ENCODE peak calls at places on chromosomes 3 and 15, in five cellular contexts. U is GM23338, G is Karpas-422, Z is PC-9, F is PC-3. C is an unnamed sample.

GRCh38 chr3:153856932-153857331 is 264.3 kb upstream of the ARHGEF26 start:
- DNase-seq in U (peak; percentile 44), G (no peak), Z (no peak), F (peak; percentile 42), C (peak; percentile 11)

GRCh38 chr3:124627501-124627908 is 102.7 kb upstream of the UMPS start:
- DNase-seq in U (no peak), G (no peak), Z (peak; percentile 39), F (no peak), C (no peak)

GRCh38 chr3:61559108-61559731 is 2.2 kb upstream of the PTPRG start:
- DNase-seq in U (no peak), G (no peak), Z (no peak), F (no peak), C (no peak)

GRCh38 chr3:11618897-11619296 is 24.8 kb downstream of the VGLL4 start:
- DNase-seq in U (no peak), G (no peak), Z (no peak), F (no peak), C (no peak)

GRCh38 chr3:66403268-66403990 is 97.4 kb downstream of the LRIG1 start:
- DNase-seq in U (no peak), G (no peak), Z (no peak), F (no peak), C (no peak)

GRCh38 chr3:197501496-197501878 is 54.3 kb downstream of the BDH1 start:
- DNase-seq in U (peak; percentile 51), G (peak; percentile 80), Z (no peak), F (peak; percentile 37), C (no peak)

GRCh38 chr15:88174571-88174970 is 82.0 kb downstream of the NTRK3 start:
- DNase-seq in U (no peak), G (no peak), Z (no peak), F (no peak), C (no peak)

GRCh38 chr3:49017978-49018706 is at the start of gene DALRD3:
- DNase-seq in U (peak; percentile 92), G (peak; percentile 94), Z (peak; percentile 73), F (peak; percentile 78), C (no peak)

GRCh38 chr15:84103345-84103744 is 132.2 kb upstream of the GOLGA6L4 start:
- DNase-seq in U (no peak), G (no peak), Z (no peak), F (no peak), C (no peak)

GRCh38 chr3:194631696-194632095 is 1.5 kb downstream of the TMEM44 start:
- DNase-seq in U (no peak), G (no peak), Z (no peak), F (no peak), C (no peak)

GRCh38 chr15:101490922-101491738 is 1.6 kb upstream of the PCSK6 start:
- DNase-seq in U (no peak), G (no peak), Z (no peak), F (peak; percentile 12), C (no peak)

GRCh38 chr3:111851511-111851954 is 7.5 kb upstream of the PHLDB2 start:
- DNase-seq in U (no peak), G (no peak), Z (peak; percentile 63), F (peak; percentile 97), C (no peak)

GRCh38 chr3:46883252-46884185 is 6.0 kb downstream of the PTH1R start:
- DNase-seq in U (peak; percentile 66), G (no peak), Z (no peak), F (no peak), C (no peak)

GRCh38 chr3:174822320-174822719 is 36.8 kb upstream of the NAALADL2 start:
- DNase-seq in U (no peak), G (no peak), Z (no peak), F (no peak), C (no peak)

GRCh38 chr3:126540946-126541627 is 17.1 kb downstream of the CHST13 start:
- DNase-seq in U (no peak), G (no peak), Z (no peak), F (no peak), C (no peak)

GRCh38 chr3:156150434-156151066 is 30.2 kb downstream of the KCNAB1 start:
- DNase-seq in U (peak; percentile 80), G (peak; percentile 78), Z (peak; percentile 39), F (peak; percentile 82), C (no peak)

GRCh38 chr3:51962854-51963530 is 4.3 kb downstream of the PCBP4 start:
- DNase-seq in U (no peak), G (no peak), Z (no peak), F (no peak), C (no peak)

GRCh38 chr3:6799264-6799915 is 61.5 kb upstream of the GRM7 start:
- DNase-seq in U (peak; percentile 24), G (peak; percentile 78), Z (peak; percentile 15), F (peak; percentile 42), C (no peak)

GRCh38 chr3:46114324-46114988 is 87.2 kb upstream of the XCR1 start:
- DNase-seq in U (no peak), G (no peak), Z (no peak), F (peak; percentile 92), C (no peak)

GRCh38 chr3:157533298-157533870 is 30.2 kb upstream of the VEPH1 start:
- DNase-seq in U (no peak), G (no peak), Z (no peak), F (peak; percentile 83), C (no peak)

GRCh38 chr3:49804141-49805041 is 1.3 kb downstream of the INKA1 start:
- DNase-seq in U (no peak), G (peak; percentile 54), Z (no peak), F (no peak), C (no peak)

GRCh38 chr3:34256791-34257190 is 458.4 kb downstream of the PDCD6IP start:
- DNase-seq in U (no peak), G (no peak), Z (no peak), F (no peak), C (no peak)

GRCh38 chr15:66085128-66085527 is 168.4 kb downstream of the MEGF11 start:
- DNase-seq in U (peak; percentile 62), G (peak; percentile 87), Z (no peak), F (peak; percentile 11), C (no peak)

GRCh38 chr3:113501597-113501996 is 13.4 kb downstream of the SPICE1 start:
- DNase-seq in U (no peak), G (no peak), Z (no peak), F (no peak), C (no peak)

GRCh38 chr3:188135271-188135670 is 18.7 kb upstream of the LPP start:
- DNase-seq in U (no peak), G (no peak), Z (no peak), F (no peak), C (no peak)

GRCh38 chr3:129277829-129278271 is 820 bp upstream of the HMCES start:
- DNase-seq in U (peak; percentile 53), G (peak; percentile 89), Z (no peak), F (no peak), C (no peak)

GRCh38 chr3:142873569-142873968 is 15.3 kb downstream of the PCOLCE2 start:
- DNase-seq in U (no peak), G (no peak), Z (no peak), F (no peak), C (no peak)

GRCh38 chr3:27883266-27883665 is 161.1 kb upstream of the EOMES start:
- DNase-seq in U (no peak), G (no peak), Z (no peak), F (no peak), C (no peak)

DNA sequence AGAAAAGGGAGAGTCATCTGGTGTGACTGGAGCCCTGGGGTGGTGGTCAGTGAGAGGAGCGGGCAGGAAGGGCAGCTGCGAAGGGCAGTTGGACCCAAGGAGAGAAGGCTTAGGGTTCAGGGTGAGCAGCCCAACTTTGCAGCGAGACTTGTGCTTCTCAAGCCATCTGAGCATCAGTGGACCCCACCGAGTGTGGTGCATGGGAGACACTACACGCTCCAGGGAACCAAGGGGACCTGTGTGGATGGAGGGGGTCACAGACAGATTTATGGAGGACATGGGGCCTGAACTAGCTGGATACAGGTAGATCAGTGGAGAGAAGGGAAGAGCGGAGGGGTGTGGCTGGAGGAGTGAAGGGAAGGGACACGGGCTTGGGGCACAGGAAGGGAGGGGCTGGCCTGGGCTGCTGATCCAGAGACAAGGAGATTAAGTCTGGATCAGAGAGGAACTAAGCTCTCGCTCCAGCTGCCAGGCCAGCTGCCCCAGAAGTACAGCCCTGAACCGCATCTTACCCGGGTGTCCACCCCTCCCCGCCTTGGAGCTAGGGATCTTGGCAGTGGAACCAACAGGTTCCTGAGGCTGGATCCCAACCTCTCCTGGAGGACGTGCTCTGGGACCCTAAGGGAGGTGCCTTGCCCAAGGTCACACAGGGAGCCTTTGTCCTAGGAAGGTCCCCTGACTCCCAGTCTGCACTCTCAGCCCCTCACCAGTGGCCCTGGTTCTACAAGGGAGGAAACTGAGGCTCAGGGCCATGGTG is 120.5 kb downstream of the CORO2B start:
- DNase-seq in U (no peak), G (no peak), Z (no peak), F (no peak), C (no peak)
- H3K27ac ChIP-seq in U (no peak overlapping the region), G (no peak overlapping the region), Z (no peak overlapping the region), F (no peak overlapping the region), C (no peak overlapping the region)

GRCh38 chr15:74616996-74617395 is 1.4 kb downstream of the CLK3 start:
- DNase-seq in U (no peak), G (no peak), Z (no peak), F (no peak), C (no peak)
- H4K20me1 ChIP-seq in U (peaks cover 22% of the 10 kb centered on the region), G (peaks cover 48% of the 10 kb centered on the region), Z (peaks cover 56% of the 10 kb centered on the region), F (peaks cover 35% of the 10 kb centered on the region), C (peaks cover 36% of the 10 kb centered on the region)

GRCh38 chr3:140724856-140725812 is 47.3 kb downstream of the TRIM42 start:
- DNase-seq in U (no peak), G (no peak), Z (no peak), F (no peak), C (no peak)

GRCh38 chr3:140723576-140723975 is 45.7 kb downstream of the TRIM42 start:
- DNase-seq in U (no peak), G (no peak), Z (no peak), F (no peak), C (no peak)

GRCh38 chr3:140719841-140720240 is 42.0 kb downstream of the TRIM42 start:
- DNase-seq in U (no peak), G (no peak), Z (no peak), F (no peak), C (no peak)

GRCh38 chr3:140717915-140718314 is 40.1 kb downstream of the TRIM42 start:
- DNase-seq in U (no peak), G (no peak), Z (no peak), F (no peak), C (no peak)

DNA sequence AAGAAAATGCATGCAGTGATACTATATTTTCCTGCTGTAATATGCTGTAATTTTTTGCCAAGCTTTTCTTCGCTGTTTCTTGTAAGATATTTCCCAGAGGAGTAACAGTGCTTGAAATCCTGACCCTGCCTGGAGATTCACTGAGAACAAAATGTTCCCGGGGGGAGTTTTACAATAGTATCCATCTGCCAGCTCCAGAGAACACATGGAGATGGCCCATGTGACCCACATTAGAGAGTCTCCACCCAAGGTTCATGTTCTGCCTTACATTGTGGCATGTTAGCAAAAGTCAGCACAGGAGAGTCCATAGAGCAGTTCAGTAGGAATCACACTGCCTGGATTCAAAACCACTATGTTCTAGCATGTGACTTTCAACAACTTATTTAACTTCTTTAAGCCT is 42.4 kb downstream of the TRIM42 start:
- DNase-seq in U (no peak), G (no peak), Z (no peak), F (no peak), C (no peak)
- H3K4me2 ChIP-seq in U (no peak overlapping the region), G (no peak overlapping the region), Z (no peak overlapping the region), F (no peak overlapping the region), C (no peak overlapping the region)

DNA sequence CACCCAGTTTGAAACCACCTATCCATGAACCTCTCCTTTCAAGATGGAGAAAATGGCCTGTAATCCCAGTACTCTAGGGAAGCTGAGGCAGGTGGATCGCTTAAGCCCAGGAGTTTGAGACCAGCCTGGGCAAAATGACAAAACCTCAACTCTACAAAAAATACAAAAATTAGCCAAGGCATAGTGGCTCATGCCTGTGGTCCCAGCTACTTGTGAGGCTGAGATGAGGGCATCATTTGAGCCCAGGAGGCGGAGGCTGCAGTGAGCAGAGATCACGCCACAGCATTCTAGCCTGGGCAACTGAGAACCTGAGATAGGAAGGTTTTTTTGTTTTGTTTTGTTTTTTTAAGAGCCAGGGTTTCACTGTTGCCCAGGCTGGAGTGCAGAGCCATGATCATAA is 5.4 kb downstream of the TKT start:
- DNase-seq in U (no peak), G (peak; percentile 43), Z (no peak), F (no peak), C (no peak)
- H3K27ac ChIP-seq in U (peak overlapping the region; percentile 76), G (peak overlapping the region; percentile 72), Z (peak overlapping the region; percentile 32), F (no peak overlapping the region), C (no peak overlapping the region)